ENCODE peak calls at places on chromosome 12, in six cellular contexts. One of them, this sample, is unnamed.

GRCh38 chr12:115233891-115234543 is 550.0 kb upstream of the TBX3 start:
- DNase-seq in IMR-90: no peak
- DNase-seq in HepG2: no peak
- DNase-seq in A549: no peak
- DNase-seq in SK-N-SH: peak
- DNase-seq in K562: no peak
- DNase-seq in this sample: no peak

GRCh38 chr12:18139989-18140596 is 50.1 kb upstream of the RERGL start:
- DNase-seq in HepG2: peak
- DNase-seq in A549: peak
- DNase-seq in SK-N-SH: no peak
- DNase-seq in K562: peak
- DNase-seq in IMR-90: peak
- DNase-seq in this sample: no peak

GRCh38 chr12:109558374-109559199 is 14.7 kb downstream of the MMAB start:
- DNase-seq in A549: no peak
- DNase-seq in IMR-90: no peak
- DNase-seq in HepG2: no peak
- DNase-seq in SK-N-SH: no peak
- DNase-seq in K562: no peak
- DNase-seq in this sample: no peak

GRCh38 chr12:62813031-62813829 is 121.7 kb downstream of the PPM1H start:
- DNase-seq in A549: peak
- DNase-seq in K562: peak
- DNase-seq in IMR-90: peak
- DNase-seq in HepG2: no peak
- DNase-seq in SK-N-SH: peak
- DNase-seq in this sample: no peak

GRCh38 chr12:45388545-45388944 is 172.7 kb downstream of the ANO6 start:
- DNase-seq in K562: peak
- DNase-seq in A549: peak
- DNase-seq in HepG2: peak
- DNase-seq in SK-N-SH: peak
- DNase-seq in IMR-90: peak
- DNase-seq in this sample: no peak

GRCh38 chr12:25054783-25055144 is 105.9 kb upstream of the BCAT1 start:
- DNase-seq in SK-N-SH: no peak
- DNase-seq in IMR-90: peak
- DNase-seq in HepG2: no peak
- DNase-seq in K562: peak
- DNase-seq in A549: no peak
- DNase-seq in this sample: no peak

GRCh38 chr12:91274886-91275285 is 92.3 kb upstream of the DCN start:
- DNase-seq in A549: no peak
- DNase-seq in K562: no peak
- DNase-seq in HepG2: no peak
- DNase-seq in IMR-90: peak
- DNase-seq in SK-N-SH: no peak
- DNase-seq in this sample: no peak

GRCh38 chr12:14473707-14474287 is 93.9 kb downstream of the PLBD1 start:
- DNase-seq in K562: peak
- DNase-seq in A549: peak
- DNase-seq in SK-N-SH: peak
- DNase-seq in IMR-90: peak
- DNase-seq in HepG2: peak
- DNase-seq in this sample: no peak

GRCh38 chr12:113805201-113805600 is 160.9 kb downstream of the RBM19 start:
- DNase-seq in SK-N-SH: peak
- DNase-seq in HepG2: no peak
- DNase-seq in K562: no peak
- DNase-seq in IMR-90: no peak
- DNase-seq in A549: no peak
- DNase-seq in this sample: no peak

GRCh38 chr12:77537648-77538047 is 293.0 kb upstream of the NAV3 start:
- DNase-seq in K562: no peak
- DNase-seq in IMR-90: no peak
- DNase-seq in HepG2: no peak
- DNase-seq in SK-N-SH: no peak
- DNase-seq in A549: no peak
- DNase-seq in this sample: no peak

GRCh38 chr12:131049569-131050339 is 96.0 kb downstream of the ADGRD1 start:
- DNase-seq in IMR-90: no peak
- DNase-seq in HepG2: no peak
- DNase-seq in SK-N-SH: no peak
- DNase-seq in K562: no peak
- DNase-seq in A549: no peak
- DNase-seq in this sample: no peak

GRCh38 chr12:107329569-107330324 is 236.4 kb upstream of the CRY1 start:
- DNase-seq in HepG2: no peak
- DNase-seq in SK-N-SH: no peak
- DNase-seq in IMR-90: peak
- DNase-seq in A549: no peak
- DNase-seq in K562: no peak
- DNase-seq in this sample: no peak

GRCh38 chr12:115619889-115620288 is 657.6 kb downstream of the MED13L start:
- DNase-seq in K562: no peak
- DNase-seq in SK-N-SH: no peak
- DNase-seq in A549: no peak
- DNase-seq in HepG2: no peak
- DNase-seq in IMR-90: no peak
- DNase-seq in this sample: no peak

GRCh38 chr12:97160277-97160676 is 253.2 kb downstream of the NEDD1 start:
- DNase-seq in A549: no peak
- DNase-seq in IMR-90: no peak
- DNase-seq in K562: no peak
- DNase-seq in HepG2: peak
- DNase-seq in SK-N-SH: no peak
- DNase-seq in this sample: no peak

GRCh38 chr12:130068741-130069140 is 93.5 kb upstream of the FZD10 start:
- DNase-seq in K562: no peak
- DNase-seq in SK-N-SH: no peak
- DNase-seq in HepG2: no peak
- DNase-seq in IMR-90: no peak
- DNase-seq in A549: no peak
- DNase-seq in this sample: no peak

GRCh38 chr12:47017901-47018479 is 61.4 kb upstream of the PCED1B start:
- DNase-seq in SK-N-SH: no peak
- DNase-seq in IMR-90: peak
- DNase-seq in A549: peak
- DNase-seq in K562: no peak
- DNase-seq in HepG2: no peak
- DNase-seq in this sample: no peak

GRCh38 chr12:20368653-20369163 is 371 bp downstream of the PDE3A start:
- DNase-seq in K562: no peak
- DNase-seq in A549: peak
- DNase-seq in IMR-90: peak
- DNase-seq in HepG2: no peak
- DNase-seq in SK-N-SH: peak
- DNase-seq in this sample: no peak

GRCh38 chr12:116558280-116559079 is 701 bp upstream of the MAP1LC3B2 start:
- DNase-seq in K562: peak
- DNase-seq in HepG2: no peak
- DNase-seq in A549: no peak
- DNase-seq in SK-N-SH: no peak
- DNase-seq in IMR-90: no peak
- DNase-seq in this sample: no peak

GRCh38 chr12:27844427-27845090 is 64.5 kb upstream of the MANSC4 start:
- DNase-seq in IMR-90: peak
- DNase-seq in A549: no peak
- DNase-seq in K562: no peak
- DNase-seq in SK-N-SH: no peak
- DNase-seq in HepG2: peak
- DNase-seq in this sample: no peak

GRCh38 chr12:90120627-90121026 is 412.0 kb upstream of the ATP2B1 start:
- DNase-seq in IMR-90: no peak
- DNase-seq in K562: no peak
- DNase-seq in A549: no peak
- DNase-seq in SK-N-SH: no peak
- DNase-seq in HepG2: no peak
- DNase-seq in this sample: no peak

GRCh38 chr12:113299619-113300237 is 35.2 kb downstream of the SLC8B1 start:
- DNase-seq in SK-N-SH: peak
- DNase-seq in A549: peak
- DNase-seq in K562: peak
- DNase-seq in IMR-90: peak
- DNase-seq in HepG2: peak
- DNase-seq in this sample: no peak

GRCh38 chr12:93762059-93762719 is 85.0 kb downstream of the CRADD start:
- DNase-seq in IMR-90: peak
- DNase-seq in HepG2: no peak
- DNase-seq in SK-N-SH: no peak
- DNase-seq in A549: no peak
- DNase-seq in K562: peak
- DNase-seq in this sample: no peak

GRCh38 chr12:95859344-95859816 is 628 bp downstream of the SNRPF start:
- DNase-seq in SK-N-SH: peak
- DNase-seq in A549: peak
- DNase-seq in IMR-90: peak
- DNase-seq in K562: peak
- DNase-seq in HepG2: peak
- DNase-seq in this sample: no peak

GRCh38 chr12:114990396-114990795 is 306.4 kb upstream of the TBX3 start:
- DNase-seq in A549: no peak
- DNase-seq in IMR-90: no peak
- DNase-seq in K562: no peak
- DNase-seq in HepG2: no peak
- DNase-seq in SK-N-SH: no peak
- DNase-seq in this sample: no peak

GRCh38 chr12:12072064-12072760 is 1.5 kb downstream of the BCL2L14 start:
- DNase-seq in K562: no peak
- DNase-seq in SK-N-SH: no peak
- DNase-seq in IMR-90: no peak
- DNase-seq in HepG2: peak
- DNase-seq in A549: no peak
- DNase-seq in this sample: peak

DNA sequence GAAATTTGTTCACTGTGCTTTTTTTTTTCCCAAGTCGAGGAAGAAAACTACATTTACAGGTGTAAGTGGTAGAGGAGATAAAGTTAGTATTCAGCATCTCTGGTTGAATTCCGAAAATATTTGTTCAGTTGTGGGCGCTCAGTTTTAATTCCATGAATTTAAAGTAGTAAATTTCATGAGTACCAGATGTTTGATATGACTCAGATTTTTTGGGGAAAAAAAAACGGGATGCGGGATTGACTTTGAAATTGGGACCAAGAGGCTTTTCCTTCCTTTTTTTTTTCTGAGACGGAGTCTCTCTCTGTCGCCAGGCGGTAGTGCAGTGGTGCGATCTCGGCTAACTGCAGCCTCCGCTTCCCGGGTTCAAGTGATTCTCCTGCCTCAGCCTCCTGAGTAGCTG is 1.6 kb downstream of the TULP3 start:
- DNase-seq in HepG2: no peak
- DNase-seq in IMR-90: no peak
- DNase-seq in K562: no peak
- DNase-seq in A549: no peak
- DNase-seq in SK-N-SH: no peak
- DNase-seq in this sample: no peak
- TF ChIP-seq SMC3 in HepG2: no peak
- TF ChIP-seq SMC3 in IMR-90: no peak
- TF ChIP-seq SMC3 in K562: no peak
- TF ChIP-seq SMC3 in A549: no peak
- TF ChIP-seq SMC3 in SK-N-SH: no peak
- TF ChIP-seq SMC3 in this sample: no peak

GRCh38 chr12:34395056-34396005 is 373.0 kb downstream of the ALG10 start:
- DNase-seq in IMR-90: no peak
- DNase-seq in SK-N-SH: peak
- DNase-seq in HepG2: no peak
- DNase-seq in A549: no peak
- DNase-seq in K562: no peak
- DNase-seq in this sample: no peak

GRCh38 chr12:34394211-34395055 is 372.1 kb downstream of the ALG10 start:
- DNase-seq in A549: no peak
- DNase-seq in K562: no peak
- DNase-seq in HepG2: no peak
- DNase-seq in IMR-90: no peak
- DNase-seq in SK-N-SH: peak
- DNase-seq in this sample: no peak

GRCh38 chr12:34393086-34393820 is 371.0 kb downstream of the ALG10 start:
- DNase-seq in A549: no peak
- DNase-seq in HepG2: no peak
- DNase-seq in K562: no peak
- DNase-seq in SK-N-SH: no peak
- DNase-seq in IMR-90: no peak
- DNase-seq in this sample: no peak

GRCh38 chr12:34392741-34393085 is 370.4 kb downstream of the ALG10 start:
- DNase-seq in A549: no peak
- DNase-seq in K562: no peak
- DNase-seq in IMR-90: no peak
- DNase-seq in HepG2: no peak
- DNase-seq in SK-N-SH: no peak
- DNase-seq in this sample: no peak

GRCh38 chr12:34393821-34394150 is 371.5 kb downstream of the ALG10 start:
- DNase-seq in HepG2: no peak
- DNase-seq in K562: no peak
- DNase-seq in SK-N-SH: peak
- DNase-seq in A549: no peak
- DNase-seq in IMR-90: no peak
- DNase-seq in this sample: no peak
- TF ChIP-seq SMC3 in HepG2: no peak
- TF ChIP-seq SMC3 in K562: no peak
- TF ChIP-seq SMC3 in SK-N-SH: no peak
- TF ChIP-seq SMC3 in A549: no peak
- TF ChIP-seq SMC3 in IMR-90: no peak
- TF ChIP-seq SMC3 in this sample: no peak

DNA sequence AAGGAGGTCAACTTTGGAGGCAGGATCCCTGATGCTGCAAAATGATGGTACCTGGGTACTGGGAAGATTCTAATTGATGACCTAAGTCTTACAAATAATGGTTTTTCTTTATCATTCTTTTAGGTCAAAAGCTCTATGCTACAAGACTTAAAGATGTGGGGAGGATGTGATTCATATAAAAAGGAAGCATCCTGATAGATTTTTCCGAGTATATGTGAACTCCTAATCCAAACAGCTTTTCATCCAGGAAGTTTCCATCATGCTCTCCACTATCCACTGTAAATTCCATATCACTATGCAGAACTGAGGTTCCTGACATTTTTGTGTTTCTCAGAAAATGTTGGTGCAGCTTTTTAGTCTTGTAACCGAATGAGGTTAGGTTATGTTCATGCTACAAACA is 293.2 kb downstream of the PAWR start:
- DNase-seq in SK-N-SH: no peak
- DNase-seq in HepG2: no peak
- DNase-seq in K562: no peak
- DNase-seq in IMR-90: peak
- DNase-seq in A549: no peak
- DNase-seq in this sample: no peak
- TF ChIP-seq SMC3 in SK-N-SH: no peak
- TF ChIP-seq SMC3 in HepG2: no peak
- TF ChIP-seq SMC3 in K562: no peak
- TF ChIP-seq SMC3 in IMR-90: no peak
- TF ChIP-seq SMC3 in A549: no peak
- TF ChIP-seq SMC3 in this sample: no peak

DNA sequence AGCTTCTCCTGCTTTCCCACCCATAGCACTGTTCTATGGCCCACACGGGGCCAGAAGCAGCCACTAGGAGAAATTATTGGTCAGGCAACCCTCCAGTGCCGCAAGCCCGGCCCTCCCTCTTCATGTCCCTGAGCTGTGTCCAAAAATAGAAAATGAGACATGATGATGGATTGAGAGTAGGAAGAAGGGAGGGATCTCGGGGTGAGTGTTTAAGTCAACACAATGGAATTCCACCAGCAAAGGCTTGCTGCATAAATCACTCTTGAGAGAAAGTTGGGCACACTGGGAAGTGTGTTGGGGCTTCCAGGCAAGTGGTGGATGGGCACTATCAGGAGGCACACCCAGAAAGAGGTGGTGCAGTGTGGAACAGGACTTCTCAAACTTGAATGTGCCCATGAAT is 94.2 kb downstream of the LLPH start:
- DNase-seq in HepG2: peak
- DNase-seq in K562: no peak
- DNase-seq in SK-N-SH: no peak
- DNase-seq in IMR-90: peak
- DNase-seq in A549: peak
- DNase-seq in this sample: no peak
- TF ChIP-seq SMC3 in HepG2: no peak
- TF ChIP-seq SMC3 in K562: no peak
- TF ChIP-seq SMC3 in SK-N-SH: peak
- TF ChIP-seq SMC3 in IMR-90: no peak
- TF ChIP-seq SMC3 in A549: no peak
- TF ChIP-seq SMC3 in this sample: no peak